ENCODE peak calls at places on chromosomes 11 and 22, in six cellular contexts. One of them, this sample, is unnamed.

GRCh38 chr11:64911689-64912088 is 5.3 kb downstream of the ATG2A start:
- DNase-seq in A549: no peak
- DNase-seq in heart left ventricle: no peak
- DNase-seq in stomach: no peak
- DNase-seq in gastrocnemius medialis: no peak
- DNase-seq in GM12891: no peak
- DNase-seq in this sample: no peak

GRCh38 chr22:35510481-35510934 is 30.1 kb upstream of the RASD2 start:
- DNase-seq in GM12891: no peak
- DNase-seq in heart left ventricle: no peak
- DNase-seq in A549: no peak
- DNase-seq in gastrocnemius medialis: no peak
- DNase-seq in stomach: no peak
- DNase-seq in this sample: no peak

GRCh38 chr11:64652586-64653387 is 61.8 kb downstream of the SLC22A12 start:
- DNase-seq in gastrocnemius medialis: peak
- DNase-seq in stomach: peak
- DNase-seq in GM12891: peak
- DNase-seq in heart left ventricle: peak
- DNase-seq in A549: peak
- DNase-seq in this sample: peak

GRCh38 chr11:66315921-66316811 is 678 bp downstream of the CD248 start:
- DNase-seq in GM12891: no peak
- DNase-seq in stomach: no peak
- DNase-seq in heart left ventricle: peak
- DNase-seq in A549: no peak
- DNase-seq in gastrocnemius medialis: no peak
- DNase-seq in this sample: no peak

GRCh38 chr11:30914143-30914762 is 328.1 kb upstream of the MPPED2 start:
- DNase-seq in A549: peak
- DNase-seq in GM12891: no peak
- DNase-seq in heart left ventricle: peak
- DNase-seq in gastrocnemius medialis: no peak
- DNase-seq in stomach: peak
- DNase-seq in this sample: peak

GRCh38 chr22:36988075-36988474 is 31.2 kb downstream of the TST start:
- DNase-seq in A549: no peak
- DNase-seq in heart left ventricle: no peak
- DNase-seq in stomach: no peak
- DNase-seq in gastrocnemius medialis: no peak
- DNase-seq in GM12891: no peak
- DNase-seq in this sample: no peak

GRCh38 chr11:7969756-7970646 is 4.8 kb upstream of the NLRP10 start:
- DNase-seq in A549: no peak
- DNase-seq in heart left ventricle: no peak
- DNase-seq in GM12891: no peak
- DNase-seq in stomach: no peak
- DNase-seq in gastrocnemius medialis: no peak
- DNase-seq in this sample: no peak

GRCh38 chr11:33857924-33858323 is 34.0 kb downstream of the LMO2 start:
- DNase-seq in gastrocnemius medialis: peak
- DNase-seq in A549: peak
- DNase-seq in heart left ventricle: peak
- DNase-seq in GM12891: peak
- DNase-seq in stomach: peak
- DNase-seq in this sample: peak

GRCh38 chr11:32154275-32154674 is 63.4 kb downstream of the RCN1 start:
- DNase-seq in GM12891: no peak
- DNase-seq in gastrocnemius medialis: no peak
- DNase-seq in heart left ventricle: no peak
- DNase-seq in stomach: no peak
- DNase-seq in A549: peak
- DNase-seq in this sample: peak

GRCh38 chr22:31618057-31618456 is 44.0 kb downstream of the PISD start:
- DNase-seq in GM12891: no peak
- DNase-seq in gastrocnemius medialis: no peak
- DNase-seq in heart left ventricle: no peak
- DNase-seq in stomach: no peak
- DNase-seq in A549: no peak
- DNase-seq in this sample: no peak

GRCh38 chr11:358129-358805 is 11.0 kb upstream of the B4GALNT4 start:
- DNase-seq in stomach: no peak
- DNase-seq in GM12891: no peak
- DNase-seq in heart left ventricle: no peak
- DNase-seq in A549: no peak
- DNase-seq in gastrocnemius medialis: no peak
- DNase-seq in this sample: no peak

GRCh38 chr22:33270596-33270995 is 212.4 kb upstream of the SYN3 start:
- DNase-seq in A549: no peak
- DNase-seq in GM12891: no peak
- DNase-seq in gastrocnemius medialis: no peak
- DNase-seq in stomach: no peak
- DNase-seq in heart left ventricle: no peak
- DNase-seq in this sample: no peak

GRCh38 chr11:37504066-37504611 is 906.1 kb upstream of the RAG2 start:
- DNase-seq in heart left ventricle: no peak
- DNase-seq in stomach: no peak
- DNase-seq in gastrocnemius medialis: no peak
- DNase-seq in A549: no peak
- DNase-seq in GM12891: peak
- DNase-seq in this sample: no peak

GRCh38 chr11:65502274-65502851 is 3.5 kb downstream of the MALAT1 start:
- DNase-seq in heart left ventricle: no peak
- DNase-seq in stomach: no peak
- DNase-seq in GM12891: no peak
- DNase-seq in A549: peak
- DNase-seq in gastrocnemius medialis: no peak
- DNase-seq in this sample: peak

GRCh38 chr11:71473793-71474080 is 20.7 kb downstream of the NADSYN1 start:
- DNase-seq in gastrocnemius medialis: no peak
- DNase-seq in GM12891: no peak
- DNase-seq in stomach: no peak
- DNase-seq in A549: no peak
- DNase-seq in heart left ventricle: no peak
- DNase-seq in this sample: no peak

GRCh38 chr11:67371549-67372231 is 1.7 kb downstream of the CLCF1 start:
- DNase-seq in gastrocnemius medialis: no peak
- DNase-seq in heart left ventricle: no peak
- DNase-seq in GM12891: no peak
- DNase-seq in stomach: peak
- DNase-seq in A549: peak
- DNase-seq in this sample: peak

GRCh38 chr11:78595431-78596130 is 20.9 kb upstream of the NARS2 start:
- DNase-seq in A549: no peak
- DNase-seq in GM12891: no peak
- DNase-seq in stomach: no peak
- DNase-seq in gastrocnemius medialis: no peak
- DNase-seq in heart left ventricle: no peak
- DNase-seq in this sample: no peak

GRCh38 chr22:22425366-22425765 is 83.2 kb downstream of the ZNF280B start:
- DNase-seq in A549: no peak
- DNase-seq in stomach: no peak
- DNase-seq in GM12891: no peak
- DNase-seq in gastrocnemius medialis: no peak
- DNase-seq in heart left ventricle: no peak
- DNase-seq in this sample: no peak

GRCh38 chr22:29129644-29130201 is 56.9 kb downstream of the KREMEN1 start:
- DNase-seq in GM12891: no peak
- DNase-seq in stomach: no peak
- DNase-seq in A549: no peak
- DNase-seq in heart left ventricle: no peak
- DNase-seq in gastrocnemius medialis: no peak
- DNase-seq in this sample: peak

GRCh38 chr11:115334932-115335788 is 169.1 kb downstream of the CADM1 start:
- DNase-seq in A549: peak
- DNase-seq in gastrocnemius medialis: no peak
- DNase-seq in stomach: no peak
- DNase-seq in heart left ventricle: no peak
- DNase-seq in GM12891: no peak
- DNase-seq in this sample: peak

DNA sequence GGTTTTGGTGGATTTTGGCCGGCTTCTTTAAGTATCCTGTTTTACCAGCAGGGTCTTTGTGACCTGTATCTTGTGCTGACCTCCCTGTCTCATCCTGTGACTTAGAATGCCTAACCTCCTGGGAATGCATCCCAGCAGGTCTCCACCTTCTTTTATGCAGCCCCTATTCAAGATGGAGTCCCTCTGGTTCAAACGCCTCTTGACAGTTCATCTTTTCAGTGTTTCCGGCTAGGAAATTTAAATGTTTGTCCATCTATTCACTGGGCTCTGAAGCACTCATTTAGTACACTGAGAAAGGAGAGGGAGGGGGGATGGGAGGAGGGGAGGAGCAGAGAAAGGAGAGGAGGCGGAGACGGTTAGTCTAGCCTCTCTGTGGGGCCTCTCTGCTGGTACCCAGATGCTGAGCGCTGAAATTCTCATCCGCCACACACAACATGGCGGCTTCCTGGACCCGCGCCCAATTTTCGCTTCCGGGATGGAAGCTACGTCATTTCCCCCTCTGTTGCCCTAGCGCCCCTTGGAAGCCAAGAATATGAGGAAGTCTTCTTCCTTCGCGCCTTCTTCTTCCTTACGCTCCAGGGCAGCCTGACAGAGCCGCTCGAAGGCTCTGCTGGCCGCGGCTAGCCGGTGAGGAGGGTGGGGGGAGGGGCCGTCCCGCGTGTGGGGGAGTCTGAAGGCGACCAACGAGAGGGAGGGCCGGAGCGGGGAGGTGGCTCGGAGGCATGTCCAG is 69.0 kb upstream of the SYT13 start:
- DNase-seq in GM12891: peak
- DNase-seq in gastrocnemius medialis: peak
- DNase-seq in heart left ventricle: peak
- DNase-seq in A549: peak
- DNase-seq in stomach: peak
- DNase-seq in this sample: peak
- TF ChIP-seq POLR2A in GM12891: no peak
- TF ChIP-seq POLR2A in gastrocnemius medialis: no peak
- TF ChIP-seq POLR2A in heart left ventricle: no peak
- TF ChIP-seq POLR2A in A549: no peak
- TF ChIP-seq POLR2A in stomach: no peak
- TF ChIP-seq POLR2A in this sample: no peak

GRCh38 chr11:3840870-3841425 is at the start of gene RHOG:
- DNase-seq in A549: peak
- DNase-seq in gastrocnemius medialis: peak
- DNase-seq in stomach: peak
- DNase-seq in GM12891: peak
- DNase-seq in heart left ventricle: peak
- DNase-seq in this sample: peak

GRCh38 chr11:3838504-3838903 is 2.3 kb downstream of the RHOG start:
- DNase-seq in stomach: no peak
- DNase-seq in heart left ventricle: no peak
- DNase-seq in A549: no peak
- DNase-seq in GM12891: no peak
- DNase-seq in gastrocnemius medialis: no peak
- DNase-seq in this sample: no peak

GRCh38 chr11:3840289-3840869 is 380 bp downstream of the RHOG start:
- DNase-seq in A549: no peak
- DNase-seq in gastrocnemius medialis: no peak
- DNase-seq in heart left ventricle: no peak
- DNase-seq in stomach: no peak
- DNase-seq in GM12891: no peak
- DNase-seq in this sample: peak

GRCh38 chr11:3837793-3838192 is 3.0 kb downstream of the RHOG start:
- DNase-seq in gastrocnemius medialis: peak
- DNase-seq in heart left ventricle: peak
- DNase-seq in stomach: peak
- DNase-seq in A549: no peak
- DNase-seq in GM12891: no peak
- DNase-seq in this sample: peak

GRCh38 chr11:3841426-3842304 is 906 bp upstream of the RHOG start:
- DNase-seq in GM12891: peak
- DNase-seq in A549: peak
- DNase-seq in stomach: peak
- DNase-seq in heart left ventricle: peak
- DNase-seq in gastrocnemius medialis: peak
- DNase-seq in this sample: peak
- TF ChIP-seq POLR2A in GM12891: no peak
- TF ChIP-seq POLR2A in A549: peak
- TF ChIP-seq POLR2A in stomach: no peak
- TF ChIP-seq POLR2A in heart left ventricle: no peak
- TF ChIP-seq POLR2A in gastrocnemius medialis: no peak
- TF ChIP-seq POLR2A in this sample: peak

GRCh38 chr11:117511981-117512448 is 184.4 kb downstream of the CEP164 start:
- DNase-seq in stomach: no peak
- DNase-seq in A549: no peak
- DNase-seq in heart left ventricle: no peak
- DNase-seq in GM12891: no peak
- DNase-seq in gastrocnemius medialis: no peak
- DNase-seq in this sample: no peak

GRCh38 chr11:117511483-117511934 is 183.9 kb downstream of the CEP164 start:
- DNase-seq in heart left ventricle: no peak
- DNase-seq in stomach: no peak
- DNase-seq in GM12891: no peak
- DNase-seq in gastrocnemius medialis: no peak
- DNase-seq in A549: no peak
- DNase-seq in this sample: no peak

GRCh38 chr11:117515892-117516291 is 188.2 kb downstream of the CEP164 start:
- DNase-seq in GM12891: no peak
- DNase-seq in A549: no peak
- DNase-seq in gastrocnemius medialis: no peak
- DNase-seq in heart left ventricle: no peak
- DNase-seq in stomach: no peak
- DNase-seq in this sample: no peak

GRCh38 chr11:117513666-117514065 is 186.0 kb downstream of the CEP164 start:
- DNase-seq in A549: no peak
- DNase-seq in gastrocnemius medialis: no peak
- DNase-seq in GM12891: no peak
- DNase-seq in stomach: no peak
- DNase-seq in heart left ventricle: no peak
- DNase-seq in this sample: no peak

GRCh38 chr11:117514256-117514655 is 186.6 kb downstream of the CEP164 start:
- DNase-seq in GM12891: no peak
- DNase-seq in stomach: no peak
- DNase-seq in gastrocnemius medialis: no peak
- DNase-seq in A549: no peak
- DNase-seq in heart left ventricle: no peak
- DNase-seq in this sample: no peak
- TF ChIP-seq POLR2A in GM12891: no peak
- TF ChIP-seq POLR2A in stomach: no peak
- TF ChIP-seq POLR2A in gastrocnemius medialis: no peak
- TF ChIP-seq POLR2A in A549: no peak
- TF ChIP-seq POLR2A in heart left ventricle: no peak
- TF ChIP-seq POLR2A in this sample: no peak

DNA sequence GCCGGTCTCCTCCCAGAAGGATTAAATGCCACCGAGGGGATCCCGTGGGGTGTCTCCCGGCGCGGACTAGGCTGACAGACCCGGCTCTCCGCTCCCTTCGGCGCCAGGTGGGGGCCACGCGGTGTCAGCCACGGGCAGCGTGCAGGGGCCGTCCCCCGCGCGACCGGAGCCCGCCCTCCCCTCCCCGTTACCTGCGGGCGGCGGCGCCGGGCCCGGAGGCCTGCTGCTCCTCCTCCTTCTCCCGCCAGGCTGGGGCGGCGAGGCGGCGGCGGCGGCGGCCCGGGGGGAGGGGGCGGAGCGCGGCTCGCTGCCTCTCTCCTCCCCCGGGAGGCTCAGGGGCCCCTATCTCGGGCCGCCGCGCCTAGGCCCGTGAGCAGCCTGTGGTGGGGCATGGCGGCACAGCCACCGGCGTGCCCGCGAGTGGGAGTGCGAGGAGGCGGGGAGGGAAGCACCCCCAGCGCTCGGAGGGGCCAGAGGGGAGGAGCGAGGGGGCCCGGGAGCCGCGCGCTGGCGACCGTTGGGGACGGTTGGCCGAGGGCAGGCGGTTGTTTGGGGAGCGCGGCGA is 451 bp downstream of the ZBTB44 start:
- DNase-seq in GM12891: peak
- DNase-seq in A549: no peak
- DNase-seq in heart left ventricle: peak
- DNase-seq in stomach: peak
- DNase-seq in gastrocnemius medialis: peak
- DNase-seq in this sample: peak
- TF ChIP-seq POLR2A in GM12891: no peak
- TF ChIP-seq POLR2A in A549: peak
- TF ChIP-seq POLR2A in heart left ventricle: no peak
- TF ChIP-seq POLR2A in stomach: no peak
- TF ChIP-seq POLR2A in gastrocnemius medialis: peak
- TF ChIP-seq POLR2A in this sample: no peak